ENCODE peak calls at places on chromosomes 16 and 17, in six cellular contexts. One of them, this sample, is unnamed.

GRCh38 chr16:57984443-57985203 is 13.7 kb upstream of the CNGB1 start:
- DNase-seq in cardiac muscle cell: peak; percentile 80
- DNase-seq in tibial artery: peak; percentile 79
- DNase-seq in adipocyte: peak; percentile 66
- DNase-seq in upper lobe of right lung: peak; percentile 95
- DNase-seq in fibroblast of pulmonary artery: peak; percentile 76
- DNase-seq in this sample: peak; percentile 90

GRCh38 chr16:64830653-64831052 is 291.2 kb downstream of the CDH11 start:
- DNase-seq in adipocyte: peak; percentile 90
- DNase-seq in tibial artery: no peak
- DNase-seq in fibroblast of pulmonary artery: peak; percentile 22
- DNase-seq in upper lobe of right lung: no peak
- DNase-seq in cardiac muscle cell: no peak
- DNase-seq in this sample: no peak

GRCh38 chr17:4678448-4679026 is 25.4 kb downstream of the PELP1 start:
- DNase-seq in adipocyte: peak; percentile 65
- DNase-seq in tibial artery: no peak
- DNase-seq in upper lobe of right lung: no peak
- DNase-seq in cardiac muscle cell: peak; percentile 66
- DNase-seq in fibroblast of pulmonary artery: peak; percentile 72
- DNase-seq in this sample: no peak

GRCh38 chr16:49849037-49849436 is 6.9 kb downstream of the ZNF423 start:
- DNase-seq in tibial artery: no peak
- DNase-seq in adipocyte: no peak
- DNase-seq in fibroblast of pulmonary artery: no peak
- DNase-seq in upper lobe of right lung: no peak
- DNase-seq in cardiac muscle cell: no peak
- DNase-seq in this sample: no peak

GRCh38 chr17:16419929-16420271 is 4.5 kb downstream of the TRPV2 start:
- DNase-seq in adipocyte: peak; percentile 38
- DNase-seq in cardiac muscle cell: peak; percentile 67
- DNase-seq in tibial artery: no peak
- DNase-seq in fibroblast of pulmonary artery: peak; percentile 42
- DNase-seq in upper lobe of right lung: no peak
- DNase-seq in this sample: no peak

GRCh38 chr17:35129973-35130351 is 8.5 kb downstream of the FNDC8 start:
- DNase-seq in tibial artery: no peak
- DNase-seq in adipocyte: no peak
- DNase-seq in upper lobe of right lung: no peak
- DNase-seq in fibroblast of pulmonary artery: no peak
- DNase-seq in cardiac muscle cell: no peak
- DNase-seq in this sample: no peak

GRCh38 chr17:8883353-8883752 is 15.9 kb upstream of the PIK3R6 start:
- DNase-seq in adipocyte: no peak
- DNase-seq in fibroblast of pulmonary artery: no peak
- DNase-seq in cardiac muscle cell: no peak
- DNase-seq in tibial artery: no peak
- DNase-seq in upper lobe of right lung: no peak
- DNase-seq in this sample: no peak

GRCh38 chr17:20009302-20010098 is at the start of gene SPECC1:
- DNase-seq in fibroblast of pulmonary artery: peak; percentile 49
- DNase-seq in adipocyte: peak; percentile 85
- DNase-seq in tibial artery: peak; percentile 91
- DNase-seq in cardiac muscle cell: no peak
- DNase-seq in upper lobe of right lung: peak; percentile 69
- DNase-seq in this sample: peak; percentile 93

GRCh38 chr17:6815775-6816174 is 15.8 kb downstream of the TEKT1 start:
- DNase-seq in tibial artery: no peak
- DNase-seq in upper lobe of right lung: no peak
- DNase-seq in cardiac muscle cell: no peak
- DNase-seq in adipocyte: no peak
- DNase-seq in fibroblast of pulmonary artery: no peak
- DNase-seq in this sample: no peak

GRCh38 chr17:81419333-81419885 is 24.2 kb downstream of the BAHCC1 start:
- DNase-seq in cardiac muscle cell: peak; percentile 99
- DNase-seq in tibial artery: peak; percentile 98
- DNase-seq in fibroblast of pulmonary artery: peak; percentile 97
- DNase-seq in adipocyte: peak; percentile 83
- DNase-seq in upper lobe of right lung: peak; percentile 93
- DNase-seq in this sample: peak; percentile 96

GRCh38 chr17:17809527-17810373 is 27.0 kb downstream of the SREBF1 start:
- DNase-seq in tibial artery: peak; percentile 82
- DNase-seq in cardiac muscle cell: peak; percentile 82
- DNase-seq in upper lobe of right lung: peak; percentile 71
- DNase-seq in adipocyte: no peak
- DNase-seq in fibroblast of pulmonary artery: peak; percentile 53
- DNase-seq in this sample: peak; percentile 72

GRCh38 chr16:914453-914852 is 56.3 kb downstream of the LMF1 start:
- DNase-seq in upper lobe of right lung: no peak
- DNase-seq in adipocyte: no peak
- DNase-seq in cardiac muscle cell: peak; percentile 7
- DNase-seq in fibroblast of pulmonary artery: peak; percentile 7
- DNase-seq in tibial artery: no peak
- DNase-seq in this sample: no peak

GRCh38 chr16:31052131-31052530 is 18.8 kb downstream of the STX4 start:
- DNase-seq in tibial artery: no peak
- DNase-seq in upper lobe of right lung: no peak
- DNase-seq in fibroblast of pulmonary artery: peak; percentile 79
- DNase-seq in adipocyte: peak; percentile 77
- DNase-seq in cardiac muscle cell: peak; percentile 81
- DNase-seq in this sample: no peak

GRCh38 chr17:44602390-44602789 is 45.1 kb downstream of the FZD2 start:
- DNase-seq in adipocyte: no peak
- DNase-seq in cardiac muscle cell: no peak
- DNase-seq in tibial artery: no peak
- DNase-seq in fibroblast of pulmonary artery: no peak
- DNase-seq in upper lobe of right lung: no peak
- DNase-seq in this sample: no peak

GRCh38 chr16:87076331-87076949 is 240.8 kb downstream of the C16orf95 start:
- DNase-seq in adipocyte: no peak
- DNase-seq in tibial artery: peak; percentile 31
- DNase-seq in upper lobe of right lung: no peak
- DNase-seq in fibroblast of pulmonary artery: no peak
- DNase-seq in cardiac muscle cell: no peak
- DNase-seq in this sample: no peak

GRCh38 chr17:72985882-72986720 is 106.4 kb downstream of the SLC39A11 start:
- DNase-seq in adipocyte: peak; percentile 77
- DNase-seq in cardiac muscle cell: peak; percentile 88
- DNase-seq in tibial artery: peak; percentile 70
- DNase-seq in upper lobe of right lung: no peak
- DNase-seq in fibroblast of pulmonary artery: peak; percentile 84
- DNase-seq in this sample: peak; percentile 79

GRCh38 chr16:5033256-5034166 is at the start of gene NAGPA:
- DNase-seq in adipocyte: peak; percentile 90
- DNase-seq in fibroblast of pulmonary artery: peak; percentile 88
- DNase-seq in cardiac muscle cell: peak; percentile 88
- DNase-seq in tibial artery: peak; percentile 90
- DNase-seq in upper lobe of right lung: peak; percentile 95
- DNase-seq in this sample: peak; percentile 90

GRCh38 chr17:61238455-61238933 is 161.1 kb upstream of the TBX2 start:
- DNase-seq in tibial artery: no peak
- DNase-seq in adipocyte: no peak
- DNase-seq in fibroblast of pulmonary artery: no peak
- DNase-seq in cardiac muscle cell: no peak
- DNase-seq in upper lobe of right lung: no peak
- DNase-seq in this sample: no peak

GRCh38 chr16:58563235-58563634 is 47.9 kb downstream of the SETD6 start:
- DNase-seq in adipocyte: peak; percentile 73
- DNase-seq in upper lobe of right lung: no peak
- DNase-seq in fibroblast of pulmonary artery: peak; percentile 75
- DNase-seq in tibial artery: no peak
- DNase-seq in cardiac muscle cell: peak; percentile 69
- DNase-seq in this sample: no peak

GRCh38 chr16:48426244-48427135 is 41.3 kb upstream of the SIAH1 start:
- DNase-seq in tibial artery: no peak
- DNase-seq in cardiac muscle cell: peak; percentile 84
- DNase-seq in upper lobe of right lung: no peak
- DNase-seq in fibroblast of pulmonary artery: peak; percentile 43
- DNase-seq in adipocyte: peak; percentile 39
- DNase-seq in this sample: no peak

GRCh38 chr16:77945126-77945525 is 77.2 kb upstream of the CLEC3A start:
- DNase-seq in cardiac muscle cell: no peak
- DNase-seq in upper lobe of right lung: no peak
- DNase-seq in tibial artery: no peak
- DNase-seq in fibroblast of pulmonary artery: no peak
- DNase-seq in adipocyte: no peak
- DNase-seq in this sample: no peak

GRCh38 chr17:44901323-44901965 is 2.2 kb upstream of the EFTUD2 start:
- DNase-seq in cardiac muscle cell: peak; percentile 58
- DNase-seq in tibial artery: peak; percentile 7
- DNase-seq in adipocyte: peak; percentile 78
- DNase-seq in fibroblast of pulmonary artery: peak; percentile 63
- DNase-seq in upper lobe of right lung: no peak
- DNase-seq in this sample: no peak

GRCh38 chr16:73037845-73038570 is 9.9 kb downstream of the ZFHX3 start:
- DNase-seq in fibroblast of pulmonary artery: no peak
- DNase-seq in tibial artery: peak; percentile 63
- DNase-seq in upper lobe of right lung: no peak
- DNase-seq in adipocyte: no peak
- DNase-seq in cardiac muscle cell: no peak
- DNase-seq in this sample: no peak

GRCh38 chr17:2266045-2266864 is 37.3 kb downstream of the SMG6 start:
- DNase-seq in adipocyte: no peak
- DNase-seq in tibial artery: no peak
- DNase-seq in upper lobe of right lung: no peak
- DNase-seq in fibroblast of pulmonary artery: no peak
- DNase-seq in cardiac muscle cell: no peak
- DNase-seq in this sample: no peak

GRCh38 chr17:47785538-47786123 is 36.0 kb downstream of the OSBPL7 start:
- DNase-seq in tibial artery: no peak
- DNase-seq in adipocyte: peak; percentile 29
- DNase-seq in cardiac muscle cell: peak; percentile 55
- DNase-seq in fibroblast of pulmonary artery: peak; percentile 50
- DNase-seq in upper lobe of right lung: no peak
- DNase-seq in this sample: no peak

GRCh38 chr17:63275318-63275967 is 170.7 kb downstream of the CYB561 start:
- DNase-seq in adipocyte: peak; percentile 82
- DNase-seq in fibroblast of pulmonary artery: peak; percentile 96
- DNase-seq in tibial artery: no peak
- DNase-seq in cardiac muscle cell: peak; percentile 96
- DNase-seq in upper lobe of right lung: no peak
- DNase-seq in this sample: no peak

GRCh38 chr17:58318627-58319180 is 9.9 kb downstream of the TSPOAP1 start:
- DNase-seq in tibial artery: peak; percentile 38
- DNase-seq in adipocyte: no peak
- DNase-seq in upper lobe of right lung: peak; percentile 30
- DNase-seq in cardiac muscle cell: no peak
- DNase-seq in fibroblast of pulmonary artery: no peak
- DNase-seq in this sample: no peak

GRCh38 chr17:79992657-79993389 is 42.8 kb downstream of the TBC1D16 start:
- DNase-seq in tibial artery: no peak
- DNase-seq in adipocyte: no peak
- DNase-seq in fibroblast of pulmonary artery: no peak
- DNase-seq in upper lobe of right lung: no peak
- DNase-seq in cardiac muscle cell: no peak
- DNase-seq in this sample: no peak

GRCh38 chr16:70678121-70678897 is 7.5 kb downstream of the MTSS2 start:
- DNase-seq in fibroblast of pulmonary artery: no peak
- DNase-seq in tibial artery: no peak
- DNase-seq in adipocyte: no peak
- DNase-seq in upper lobe of right lung: no peak
- DNase-seq in cardiac muscle cell: no peak
- DNase-seq in this sample: peak; percentile 12

GRCh38 chr17:3919123-3919624 is 2.9 kb upstream of the P2RX1 start:
- DNase-seq in upper lobe of right lung: no peak
- DNase-seq in cardiac muscle cell: no peak
- DNase-seq in adipocyte: no peak
- DNase-seq in fibroblast of pulmonary artery: no peak
- DNase-seq in tibial artery: peak; percentile 96
- DNase-seq in this sample: peak; percentile 63

GRCh38 chr16:55376567-55377167 is 52.7 kb downstream of the IRX6 start:
- DNase-seq in fibroblast of pulmonary artery: no peak
- DNase-seq in adipocyte: no peak
- DNase-seq in tibial artery: no peak
- DNase-seq in cardiac muscle cell: no peak
- DNase-seq in upper lobe of right lung: no peak
- DNase-seq in this sample: no peak
- H3K4me3 ChIP-seq in fibroblast of pulmonary artery: no peak overlapping the region
- H3K4me3 ChIP-seq in adipocyte: no peak overlapping the region
- H3K4me3 ChIP-seq in tibial artery: no peak overlapping the region
- H3K4me3 ChIP-seq in cardiac muscle cell: no peak overlapping the region
- H3K4me3 ChIP-seq in upper lobe of right lung: no peak overlapping the region
- H3K4me3 ChIP-seq in this sample: no peak overlapping the region

GRCh38 chr16:29737713-29738112 is 8.1 kb downstream of the C16orf54 start:
- DNase-seq in fibroblast of pulmonary artery: no peak
- DNase-seq in tibial artery: no peak
- DNase-seq in cardiac muscle cell: no peak
- DNase-seq in adipocyte: no peak
- DNase-seq in upper lobe of right lung: peak; percentile 8
- DNase-seq in this sample: no peak
- H3K4me3 ChIP-seq in fibroblast of pulmonary artery: no peak overlapping the region
- H3K4me3 ChIP-seq in tibial artery: no peak overlapping the region
- H3K4me3 ChIP-seq in cardiac muscle cell: no peak overlapping the region
- H3K4me3 ChIP-seq in adipocyte: no peak overlapping the region
- H3K4me3 ChIP-seq in upper lobe of right lung: no peak overlapping the region
- H3K4me3 ChIP-seq in this sample: no peak overlapping the region

DNA sequence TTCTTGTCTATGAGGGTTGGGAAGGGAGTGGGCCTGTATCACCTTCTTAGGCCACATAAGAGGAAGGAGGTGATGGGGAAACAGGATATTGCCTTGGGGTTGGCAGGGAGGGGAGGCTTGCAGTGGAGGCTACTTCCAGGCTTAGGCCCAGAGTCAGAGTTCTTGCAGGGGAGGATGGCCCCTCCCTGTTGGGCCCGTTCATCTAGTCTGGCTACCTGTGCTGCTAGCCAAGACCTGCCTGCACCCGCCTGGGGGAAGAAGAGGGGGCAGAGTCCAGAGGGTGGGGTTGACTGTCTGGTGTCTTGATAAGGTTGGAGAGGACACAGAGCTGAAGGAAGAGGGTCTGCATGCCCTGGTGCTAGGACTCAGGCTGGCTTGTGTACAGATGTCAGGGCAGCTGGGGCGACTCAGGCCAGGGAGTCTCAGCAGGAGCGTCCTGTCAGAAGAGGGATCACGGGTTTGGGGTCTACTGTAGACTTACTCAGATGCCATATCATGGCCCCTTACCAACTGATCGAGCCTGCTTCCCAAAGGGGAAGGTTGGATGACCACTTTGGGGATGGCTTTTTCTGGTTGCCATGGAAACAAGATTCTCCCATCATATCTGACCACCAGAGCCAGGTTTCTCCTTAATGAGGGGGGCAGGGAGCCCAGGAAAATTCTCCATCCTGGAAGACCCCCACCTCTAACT is 5.3 kb downstream of the KDM6B start:
- DNase-seq in upper lobe of right lung: no peak
- DNase-seq in adipocyte: no peak
- DNase-seq in tibial artery: no peak
- DNase-seq in cardiac muscle cell: no peak
- DNase-seq in fibroblast of pulmonary artery: no peak
- DNase-seq in this sample: peak; percentile 26
- H3K4me3 ChIP-seq in upper lobe of right lung: no peak overlapping the region
- H3K4me3 ChIP-seq in adipocyte: peak overlapping the region; percentile 77
- H3K4me3 ChIP-seq in tibial artery: no peak overlapping the region
- H3K4me3 ChIP-seq in cardiac muscle cell: no peak overlapping the region
- H3K4me3 ChIP-seq in fibroblast of pulmonary artery: peak overlapping the region; percentile 69
- H3K4me3 ChIP-seq in this sample: no peak overlapping the region

GRCh38 chr17:50026901-50027638 is 28.8 kb upstream of the ITGA3 start:
- DNase-seq in adipocyte: peak; percentile 88
- DNase-seq in upper lobe of right lung: peak; percentile 92
- DNase-seq in fibroblast of pulmonary artery: peak; percentile 88
- DNase-seq in cardiac muscle cell: peak; percentile 85
- DNase-seq in tibial artery: peak; percentile 92
- DNase-seq in this sample: peak; percentile 94
- H3K4me3 ChIP-seq in adipocyte: peak overlapping the region; percentile 73
- H3K4me3 ChIP-seq in upper lobe of right lung: peak overlapping the region; percentile 30
- H3K4me3 ChIP-seq in fibroblast of pulmonary artery: peak overlapping the region; percentile 45
- H3K4me3 ChIP-seq in cardiac muscle cell: no peak overlapping the region
- H3K4me3 ChIP-seq in tibial artery: peak overlapping the region; percentile 53
- H3K4me3 ChIP-seq in this sample: no peak overlapping the region